ENCODE peak calls at places on chromosomes 6 and 20, in six cellular contexts. L is fibroblast of lung, T is body of pancreas, V is neural progenitor cell, W is HCT116, N is right lobe of liver. H is an unnamed sample.

GRCh38 chr6:4736371-4736873 is 39.8 kb upstream of the CDYL start:
- DNase-seq in V (no peak), N (no peak), W (no peak), T (no peak), L (no peak), H (no peak)

GRCh38 chr6:157996918-157997702 is 15.4 kb downstream of the SYNJ2 start:
- DNase-seq in N (no peak), L (no peak), T (no peak), W (no peak), V (no peak), H (no peak)

GRCh38 chr20:4919047-4919704 is 82.1 kb downstream of the SLC23A2 start:
- DNase-seq in W (no peak), N (peak; percentile 69), V (no peak), L (no peak), T (no peak), H (no peak)

GRCh38 chr6:11944111-11944510 is 68.0 kb upstream of the HIVEP1 start:
- DNase-seq in T (no peak), V (no peak), W (no peak), L (no peak), N (no peak), H (no peak)

GRCh38 chr6:1554241-1554880 is 55.4 kb upstream of the FOXC1 start:
- DNase-seq in V (peak; percentile 16), T (no peak), N (no peak), W (no peak), L (no peak), H (no peak)

GRCh38 chr20:33899106-33899505 is 88.0 kb downstream of the CHMP4B start:
- DNase-seq in N (no peak), V (no peak), W (no peak), T (no peak), L (no peak), H (no peak)

GRCh38 chr6:162344935-162345599 is 382.5 kb downstream of the PRKN start:
- DNase-seq in V (no peak), N (no peak), L (peak; percentile 70), T (no peak), W (no peak), H (no peak)

GRCh38 chr6:30060634-30060981 is 457 bp upstream of the POLR1H start:
- DNase-seq in W (no peak), L (peak; percentile 54), V (peak; percentile 64), T (peak; percentile 16), N (peak; percentile 30), H (peak; percentile 37)

GRCh38 chr6:29926795-29927427 is 15.4 kb upstream of the HLA-A start:
- DNase-seq in V (peak; percentile 16), N (peak; percentile 88), T (peak; percentile 70), W (no peak), L (peak; percentile 31), H (peak; percentile 76)

GRCh38 chr6:41689171-41690008 is 46.0 kb downstream of the TFEB start:
- DNase-seq in N (peak; percentile 6), V (no peak), T (no peak), W (no peak), L (peak; percentile 27), H (peak; percentile 31)

GRCh38 chr20:831251-831650 is 2.3 kb upstream of the FAM110A start:
- DNase-seq in N (no peak), V (no peak), W (no peak), T (no peak), L (no peak), H (no peak)

GRCh38 chr6:225121-225721 is 67.1 kb upstream of the DUSP22 start:
- DNase-seq in T (no peak), V (no peak), N (peak; percentile 36), W (no peak), L (no peak), H (no peak)
- H3K4me3 ChIP-seq in T (no peak overlapping the region), V (no peak overlapping the region), N (no peak overlapping the region), W (no peak overlapping the region), L (no peak overlapping the region), H (no peak overlapping the region)

GRCh38 chr6:170020041-170020583 is 268.7 kb downstream of the ERMARD start:
- DNase-seq in V (no peak), T (no peak), W (no peak), N (no peak), L (no peak), H (no peak)

GRCh38 chr6:170021579-170021978 is 269.3 kb downstream of the DLL1 start:
- DNase-seq in T (no peak), N (no peak), V (no peak), W (no peak), L (no peak), H (no peak)

GRCh38 chr6:170023620-170024521 is 267.0 kb downstream of the DLL1 start:
- DNase-seq in V (no peak), N (no peak), W (no peak), L (no peak), T (no peak), H (no peak)

GRCh38 chr6:170022827-170023619 is 267.9 kb downstream of the DLL1 start:
- DNase-seq in V (no peak), N (no peak), T (no peak), L (no peak), W (no peak), H (no peak)

GRCh38 chr6:170022291-170022722 is 268.6 kb downstream of the DLL1 start:
- DNase-seq in T (no peak), W (no peak), V (no peak), N (no peak), L (no peak), H (no peak)
- H3K9me3 ChIP-seq in T (no peaks in the 10 kb centered on the region), W (no peaks in the 10 kb centered on the region), V (no peaks in the 10 kb centered on the region), N (no peaks in the 10 kb centered on the region), L (no peaks in the 10 kb centered on the region), H (no peaks in the 10 kb centered on the region)

GRCh38 chr20:12977634-12978394 is 31.0 kb upstream of the SPTLC3 start:
- DNase-seq in V (no peak), T (no peak), N (no peak), W (no peak), L (no peak), H (no peak)
- H3K4me3 ChIP-seq in V (no peak overlapping the region), T (no peak overlapping the region), N (no peak overlapping the region), W (no peak overlapping the region), L (no peak overlapping the region), H (no peak overlapping the region)

GRCh38 chr6:155936551-155936950 is 480.9 kb upstream of the NOX3 start:
- DNase-seq in T (no peak), N (no peak), V (no peak), L (no peak), W (no peak), H (no peak)
- H3K9me3 ChIP-seq in T (no peaks in the 10 kb centered on the region), N (no peaks in the 10 kb centered on the region), V (no peaks in the 10 kb centered on the region), L (no peaks in the 10 kb centered on the region), W (no peaks in the 10 kb centered on the region), H (no peaks in the 10 kb centered on the region)

GRCh38 chr20:31706607-31707257 is 15.9 kb downstream of the BCL2L1 start:
- DNase-seq in T (no peak), W (no peak), L (no peak), V (no peak), N (peak; percentile 45), H (no peak)

GRCh38 chr20:31705191-31705590 is 17.5 kb downstream of the BCL2L1 start:
- DNase-seq in V (no peak), N (no peak), L (no peak), T (no peak), W (no peak), H (no peak)

GRCh38 chr20:31707258-31707615 is 15.4 kb downstream of the BCL2L1 start:
- DNase-seq in V (no peak), W (no peak), T (no peak), N (no peak), L (no peak), H (no peak)

GRCh38 chr20:31705598-31706597 is 16.8 kb downstream of the BCL2L1 start:
- DNase-seq in W (no peak), N (no peak), T (no peak), V (no peak), L (no peak), H (no peak)

DNA sequence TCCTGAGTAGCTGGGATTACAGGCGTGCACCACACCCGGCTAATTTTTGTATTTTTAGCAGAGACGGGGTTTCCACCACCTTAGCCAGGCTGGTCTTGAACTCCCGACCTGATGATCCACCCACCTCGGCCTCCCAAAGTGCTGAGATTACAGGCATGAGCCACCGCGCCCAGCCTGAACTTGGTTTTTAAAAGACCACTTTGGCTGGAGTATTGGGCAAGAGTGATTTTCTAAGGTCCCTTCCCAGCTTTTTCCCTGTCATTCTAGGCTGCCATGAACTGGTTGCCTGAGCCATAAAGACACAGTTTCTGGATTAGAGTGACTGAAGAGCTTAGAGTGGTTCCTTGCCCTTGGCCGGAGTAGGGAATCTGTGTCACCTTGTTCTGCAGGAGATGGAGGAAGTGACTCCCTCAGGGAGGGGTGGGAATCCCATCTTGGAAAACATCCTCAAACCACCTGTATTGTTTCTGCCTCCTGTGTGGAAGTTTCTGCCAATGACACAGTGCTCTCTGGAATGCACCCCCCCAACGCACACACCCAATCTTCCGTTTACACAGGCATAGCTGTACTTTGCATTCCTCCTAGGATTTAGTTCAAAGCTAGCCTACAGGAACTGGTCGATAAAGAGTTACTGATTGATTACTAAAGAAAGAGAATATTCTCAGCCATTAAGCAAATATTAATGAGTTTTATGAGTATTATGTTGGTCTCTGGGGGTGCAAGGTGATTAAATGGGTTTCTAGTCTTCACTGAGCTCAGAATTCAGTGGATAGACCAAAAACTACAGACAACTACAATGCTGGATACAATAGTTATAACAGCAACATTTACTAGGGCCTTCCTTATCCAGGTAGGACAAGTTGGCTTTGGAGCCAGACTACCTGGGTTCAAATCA is 18.2 kb downstream of the BCL2L1 start:
- DNase-seq in V (peak; percentile 32), N (peak; percentile 56), W (peak; percentile 93), L (peak; percentile 90), T (peak; percentile 92), H (no peak)
- H3K4me3 ChIP-seq in V (no peak overlapping the region), N (no peak overlapping the region), W (peak overlapping the region; percentile 26), L (no peak overlapping the region), T (no peak overlapping the region), H (no peak overlapping the region)

GRCh38 chr6:166552600-166552999 is 33.9 kb downstream of the RAMACL start:
- DNase-seq in V (no peak), N (no peak), L (no peak), T (no peak), W (no peak), H (no peak)

GRCh38 chr6:166554316-166554715 is 32.2 kb downstream of the RAMACL start:
- DNase-seq in L (no peak), T (no peak), N (no peak), W (no peak), V (peak; percentile 10), H (no peak)

GRCh38 chr6:166555066-166555465 is 31.4 kb downstream of the RAMACL start:
- DNase-seq in V (no peak), T (no peak), W (no peak), L (no peak), N (no peak), H (no peak)

GRCh38 chr6:166553563-166554271 is 32.8 kb downstream of the RAMACL start:
- DNase-seq in L (peak; percentile 88), T (no peak), W (no peak), N (no peak), V (no peak), H (no peak)

DNA sequence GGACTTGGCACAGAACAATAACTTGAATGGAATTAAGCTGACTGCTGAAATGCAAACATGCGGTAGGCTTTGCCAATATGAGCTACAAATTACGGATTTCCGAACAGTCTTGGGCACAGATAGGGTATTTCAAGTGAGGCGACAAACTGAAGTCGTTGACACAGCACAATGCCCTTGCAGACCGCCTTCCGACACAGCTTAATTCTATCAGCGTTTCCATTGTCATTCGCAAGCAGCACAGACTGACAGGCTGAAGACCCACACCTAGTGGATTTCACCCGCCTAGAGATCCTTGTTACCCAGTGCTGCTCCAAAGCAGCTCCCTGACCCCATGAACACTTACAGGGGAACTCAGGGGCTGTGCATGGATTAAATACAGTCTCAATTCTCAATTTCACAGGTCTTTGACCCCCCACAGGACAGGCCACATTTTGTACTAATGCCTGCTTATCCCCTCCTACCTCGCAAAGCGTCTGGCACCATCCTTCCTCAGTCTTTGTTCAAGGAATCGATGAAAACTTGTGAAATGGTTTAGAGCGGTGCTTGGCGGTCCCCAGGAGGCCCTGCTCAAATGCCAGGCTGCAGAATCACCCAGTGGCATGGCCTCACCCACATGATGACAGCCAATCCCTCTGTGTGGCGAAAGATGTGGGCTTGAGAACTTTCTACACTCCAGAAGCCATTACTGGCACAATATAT is 34.5 kb downstream of the RAMACL start:
- DNase-seq in N (no peak), V (peak; percentile 67), W (no peak), T (no peak), L (no peak), H (no peak)
- H3K9me3 ChIP-seq in N (no peaks in the 10 kb centered on the region), V (no peaks in the 10 kb centered on the region), W (no peaks in the 10 kb centered on the region), T (no peaks in the 10 kb centered on the region), L (no peaks in the 10 kb centered on the region), H (no peaks in the 10 kb centered on the region)

H was measured in A673.